ENCODE peak calls at places on chromosomes 3 and 15, in ten cellular contexts. One of them, this sample, is unnamed.

GRCh38 chr3:31743690-31744089 is 211.0 kb downstream of the STT3B start:
- DNase-seq in HCT116: no peak
- DNase-seq in transverse colon: no peak
- DNase-seq in H1: no peak
- DNase-seq in HepG2: no peak
- DNase-seq in sigmoid colon: no peak
- DNase-seq in stomach: no peak
- DNase-seq in GM12878: no peak
- DNase-seq in suprapubic skin: no peak
- DNase-seq in Panc1: no peak
- DNase-seq in this sample: no peak

GRCh38 chr15:35281515-35281914 is 196.4 kb upstream of the NANOGP8 start:
- DNase-seq in HCT116: peak; percentile 35
- DNase-seq in transverse colon: no peak
- DNase-seq in H1: no peak
- DNase-seq in HepG2: no peak
- DNase-seq in sigmoid colon: no peak
- DNase-seq in stomach: no peak
- DNase-seq in GM12878: no peak
- DNase-seq in suprapubic skin: no peak
- DNase-seq in Panc1: no peak
- DNase-seq in this sample: no peak

GRCh38 chr3:54822206-54822605 is 105.7 kb downstream of the LRTM1 start:
- DNase-seq in HCT116: no peak
- DNase-seq in transverse colon: peak; percentile 25
- DNase-seq in H1: no peak
- DNase-seq in HepG2: no peak
- DNase-seq in sigmoid colon: no peak
- DNase-seq in stomach: no peak
- DNase-seq in GM12878: no peak
- DNase-seq in suprapubic skin: no peak
- DNase-seq in Panc1: no peak
- DNase-seq in this sample: no peak

GRCh38 chr3:73510298-73510697 is 114.4 kb downstream of the PDZRN3 start:
- DNase-seq in HCT116: no peak
- DNase-seq in transverse colon: no peak
- DNase-seq in H1: no peak
- DNase-seq in HepG2: no peak
- DNase-seq in sigmoid colon: no peak
- DNase-seq in stomach: no peak
- DNase-seq in GM12878: no peak
- DNase-seq in suprapubic skin: no peak
- DNase-seq in Panc1: no peak
- DNase-seq in this sample: no peak

GRCh38 chr3:37456270-37456708 is 281.9 kb upstream of the LRRFIP2 start:
- DNase-seq in HCT116: no peak
- DNase-seq in transverse colon: peak; percentile 77
- DNase-seq in H1: no peak
- DNase-seq in HepG2: no peak
- DNase-seq in sigmoid colon: peak; percentile 93
- DNase-seq in stomach: peak; percentile 52
- DNase-seq in GM12878: no peak
- DNase-seq in suprapubic skin: peak; percentile 84
- DNase-seq in Panc1: no peak
- DNase-seq in this sample: no peak

GRCh38 chr3:157204431-157204830 is 44.5 kb upstream of the CCNL1 start:
- DNase-seq in HCT116: no peak
- DNase-seq in transverse colon: no peak
- DNase-seq in H1: no peak
- DNase-seq in HepG2: no peak
- DNase-seq in sigmoid colon: no peak
- DNase-seq in stomach: no peak
- DNase-seq in GM12878: no peak
- DNase-seq in suprapubic skin: no peak
- DNase-seq in Panc1: peak; percentile 22
- DNase-seq in this sample: no peak

GRCh38 chr15:40776537-40777141 is 6.9 kb downstream of the C15orf62 start:
- DNase-seq in HCT116: no peak
- DNase-seq in transverse colon: no peak
- DNase-seq in H1: no peak
- DNase-seq in HepG2: no peak
- DNase-seq in sigmoid colon: no peak
- DNase-seq in stomach: peak; percentile 89
- DNase-seq in GM12878: no peak
- DNase-seq in suprapubic skin: no peak
- DNase-seq in Panc1: no peak
- DNase-seq in this sample: no peak

GRCh38 chr3:53763353-53763752 is 82.9 kb downstream of the CHDH start:
- DNase-seq in HCT116: no peak
- DNase-seq in transverse colon: no peak
- DNase-seq in H1: no peak
- DNase-seq in HepG2: no peak
- DNase-seq in sigmoid colon: no peak
- DNase-seq in stomach: no peak
- DNase-seq in GM12878: no peak
- DNase-seq in suprapubic skin: no peak
- DNase-seq in Panc1: no peak
- DNase-seq in this sample: no peak

GRCh38 chr3:141368062-141368924 is at the start of gene ZBTB38:
- DNase-seq in HCT116: peak; percentile 95
- DNase-seq in transverse colon: peak; percentile 93
- DNase-seq in H1: peak; percentile 73
- DNase-seq in HepG2: peak; percentile 97
- DNase-seq in sigmoid colon: peak; percentile 95
- DNase-seq in stomach: peak; percentile 93
- DNase-seq in GM12878: no peak
- DNase-seq in suprapubic skin: peak; percentile 95
- DNase-seq in Panc1: no peak
- DNase-seq in this sample: no peak

GRCh38 chr15:89051875-89052274 is 36.4 kb upstream of the ABHD2 start:
- DNase-seq in HCT116: no peak
- DNase-seq in transverse colon: no peak
- DNase-seq in H1: no peak
- DNase-seq in HepG2: peak; percentile 12
- DNase-seq in sigmoid colon: no peak
- DNase-seq in stomach: no peak
- DNase-seq in GM12878: no peak
- DNase-seq in suprapubic skin: no peak
- DNase-seq in Panc1: no peak
- DNase-seq in this sample: no peak

DNA sequence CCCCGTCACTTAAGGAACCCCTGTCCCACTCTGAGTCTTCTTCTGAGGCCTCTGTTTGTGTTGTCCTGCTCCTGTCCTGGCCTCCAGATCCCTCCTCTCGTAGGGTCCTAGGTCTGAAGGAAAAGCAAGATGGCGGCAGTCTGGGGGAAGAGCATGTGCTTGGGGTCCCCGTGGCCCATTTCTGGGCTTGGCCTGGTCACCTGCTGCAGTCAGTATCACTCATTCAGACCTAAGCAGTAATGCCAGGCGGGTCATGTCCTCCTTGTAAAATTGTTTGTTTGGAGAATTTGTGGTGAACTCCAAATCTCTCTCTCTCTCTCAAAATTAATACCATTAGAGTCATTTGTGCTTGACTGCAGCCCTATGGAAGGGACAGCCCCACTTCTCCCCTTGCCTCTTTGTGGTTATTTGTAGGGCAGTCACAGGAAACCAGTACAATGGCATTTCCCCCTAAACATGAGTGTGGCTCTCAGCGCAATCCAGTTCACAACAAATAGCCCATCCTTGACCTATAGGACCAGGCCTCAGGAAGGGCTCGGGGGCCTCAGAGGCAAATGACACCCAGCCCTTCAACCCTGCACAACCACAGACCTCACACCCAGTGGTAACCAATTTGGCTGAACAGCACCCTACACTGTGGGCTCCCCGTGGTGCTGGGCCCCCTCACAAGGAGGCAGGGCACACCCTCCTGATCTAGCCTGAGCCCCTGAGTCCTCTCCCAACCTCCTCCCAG is 173.5 kb downstream of the OR4M2 start:
- DNase-seq in HCT116: no peak
- DNase-seq in transverse colon: no peak
- DNase-seq in H1: no peak
- DNase-seq in HepG2: no peak
- DNase-seq in sigmoid colon: no peak
- DNase-seq in stomach: no peak
- DNase-seq in GM12878: peak; percentile 9
- DNase-seq in suprapubic skin: no peak
- DNase-seq in Panc1: no peak
- DNase-seq in this sample: no peak
- H3K9me3 ChIP-seq in HCT116: peaks cover 20% of the 10 kb centered on the region
- H3K9me3 ChIP-seq in transverse colon: no peaks in the 10 kb centered on the region
- H3K9me3 ChIP-seq in H1: peaks cover 93% of the 10 kb centered on the region
- H3K9me3 ChIP-seq in HepG2: no peaks in the 10 kb centered on the region
- H3K9me3 ChIP-seq in sigmoid colon: no peaks in the 10 kb centered on the region
- H3K9me3 ChIP-seq in stomach: peaks cover 5% of the 10 kb centered on the region
- H3K9me3 ChIP-seq in GM12878: no peaks in the 10 kb centered on the region
- H3K9me3 ChIP-seq in suprapubic skin: peaks cover 7% of the 10 kb centered on the region
- H3K9me3 ChIP-seq in Panc1: no peaks in the 10 kb centered on the region
- H3K9me3 ChIP-seq in this sample: peaks cover 5% of the 10 kb centered on the region

GRCh38 chr15:62745621-62746180 is 296.8 kb upstream of the TPM1 start:
- DNase-seq in HCT116: no peak
- DNase-seq in transverse colon: no peak
- DNase-seq in H1: no peak
- DNase-seq in HepG2: no peak
- DNase-seq in sigmoid colon: no peak
- DNase-seq in stomach: no peak
- DNase-seq in GM12878: no peak
- DNase-seq in suprapubic skin: no peak
- DNase-seq in Panc1: no peak
- DNase-seq in this sample: no peak

GRCh38 chr15:62741106-62741505 is 301.4 kb upstream of the TPM1 start:
- DNase-seq in HCT116: no peak
- DNase-seq in transverse colon: no peak
- DNase-seq in H1: no peak
- DNase-seq in HepG2: no peak
- DNase-seq in sigmoid colon: no peak
- DNase-seq in stomach: no peak
- DNase-seq in GM12878: no peak
- DNase-seq in suprapubic skin: no peak
- DNase-seq in Panc1: no peak
- DNase-seq in this sample: no peak

GRCh38 chr15:62739507-62739906 is 303.0 kb upstream of the TPM1 start:
- DNase-seq in HCT116: no peak
- DNase-seq in transverse colon: no peak
- DNase-seq in H1: no peak
- DNase-seq in HepG2: no peak
- DNase-seq in sigmoid colon: no peak
- DNase-seq in stomach: no peak
- DNase-seq in GM12878: no peak
- DNase-seq in suprapubic skin: no peak
- DNase-seq in Panc1: no peak
- DNase-seq in this sample: no peak

GRCh38 chr15:62740141-62741004 is 302.2 kb upstream of the TPM1 start:
- DNase-seq in HCT116: no peak
- DNase-seq in transverse colon: no peak
- DNase-seq in H1: no peak
- DNase-seq in HepG2: no peak
- DNase-seq in sigmoid colon: no peak
- DNase-seq in stomach: no peak
- DNase-seq in GM12878: no peak
- DNase-seq in suprapubic skin: no peak
- DNase-seq in Panc1: no peak
- DNase-seq in this sample: no peak

GRCh38 chr15:62742409-62743171 is 300.0 kb upstream of the TPM1 start:
- DNase-seq in HCT116: peak; percentile 42
- DNase-seq in transverse colon: peak; percentile 45
- DNase-seq in H1: no peak
- DNase-seq in HepG2: peak; percentile 42
- DNase-seq in sigmoid colon: peak; percentile 92
- DNase-seq in stomach: peak; percentile 53
- DNase-seq in GM12878: no peak
- DNase-seq in suprapubic skin: peak; percentile 91
- DNase-seq in Panc1: peak; percentile 59
- DNase-seq in this sample: no peak
- TF ChIP-seq POLR2AphosphoS5 in HCT116: no peak
- TF ChIP-seq POLR2AphosphoS5 in transverse colon: peak; percentile 50
- TF ChIP-seq POLR2AphosphoS5 in H1: no peak
- TF ChIP-seq POLR2AphosphoS5 in HepG2: no peak
- TF ChIP-seq POLR2AphosphoS5 in sigmoid colon: peak; percentile 64
- TF ChIP-seq POLR2AphosphoS5 in stomach: peak; percentile 32
- TF ChIP-seq POLR2AphosphoS5 in GM12878: no peak
- TF ChIP-seq POLR2AphosphoS5 in suprapubic skin: no peak
- TF ChIP-seq POLR2AphosphoS5 in Panc1: no peak
- TF ChIP-seq POLR2AphosphoS5 in this sample: peak; percentile 49

GRCh38 chr15:55282284-55282833 is 7.3 kb downstream of the RAB27A start:
- DNase-seq in HCT116: no peak
- DNase-seq in transverse colon: no peak
- DNase-seq in H1: no peak
- DNase-seq in HepG2: no peak
- DNase-seq in sigmoid colon: no peak
- DNase-seq in stomach: no peak
- DNase-seq in GM12878: no peak
- DNase-seq in suprapubic skin: no peak
- DNase-seq in Panc1: no peak
- DNase-seq in this sample: no peak

GRCh38 chr15:55281517-55282227 is 7.9 kb downstream of the RAB27A start:
- DNase-seq in HCT116: no peak
- DNase-seq in transverse colon: no peak
- DNase-seq in H1: no peak
- DNase-seq in HepG2: no peak
- DNase-seq in sigmoid colon: no peak
- DNase-seq in stomach: no peak
- DNase-seq in GM12878: no peak
- DNase-seq in suprapubic skin: no peak
- DNase-seq in Panc1: no peak
- DNase-seq in this sample: no peak

GRCh38 chr15:55288006-55288717 is 1.5 kb downstream of the RAB27A start:
- DNase-seq in HCT116: no peak
- DNase-seq in transverse colon: no peak
- DNase-seq in H1: no peak
- DNase-seq in HepG2: no peak
- DNase-seq in sigmoid colon: no peak
- DNase-seq in stomach: no peak
- DNase-seq in GM12878: no peak
- DNase-seq in suprapubic skin: no peak
- DNase-seq in Panc1: no peak
- DNase-seq in this sample: peak; percentile 25

GRCh38 chr15:55283295-55284147 is 6.1 kb downstream of the RAB27A start:
- DNase-seq in HCT116: no peak
- DNase-seq in transverse colon: no peak
- DNase-seq in H1: no peak
- DNase-seq in HepG2: no peak
- DNase-seq in sigmoid colon: no peak
- DNase-seq in stomach: peak; percentile 69
- DNase-seq in GM12878: no peak
- DNase-seq in suprapubic skin: no peak
- DNase-seq in Panc1: no peak
- DNase-seq in this sample: no peak

GRCh38 chr15:55284461-55284860 is 5.2 kb downstream of the RAB27A start:
- DNase-seq in HCT116: no peak
- DNase-seq in transverse colon: no peak
- DNase-seq in H1: no peak
- DNase-seq in HepG2: no peak
- DNase-seq in sigmoid colon: no peak
- DNase-seq in stomach: no peak
- DNase-seq in GM12878: no peak
- DNase-seq in suprapubic skin: no peak
- DNase-seq in Panc1: no peak
- DNase-seq in this sample: no peak
- H3K27me3 ChIP-seq in HCT116: no peaks in the 10 kb centered on the region
- H3K27me3 ChIP-seq in transverse colon: no peaks in the 10 kb centered on the region
- H3K27me3 ChIP-seq in H1: peaks cover 4% of the 10 kb centered on the region
- H3K27me3 ChIP-seq in HepG2: no peaks in the 10 kb centered on the region
- H3K27me3 ChIP-seq in sigmoid colon: no peaks in the 10 kb centered on the region
- H3K27me3 ChIP-seq in stomach: no peaks in the 10 kb centered on the region
- H3K27me3 ChIP-seq in GM12878: no peaks in the 10 kb centered on the region
- H3K27me3 ChIP-seq in suprapubic skin: no peaks in the 10 kb centered on the region
- H3K27me3 ChIP-seq in Panc1: no peaks in the 10 kb centered on the region
- H3K27me3 ChIP-seq in this sample: no peaks in the 10 kb centered on the region

GRCh38 chr3:42914771-42915515 is 9.0 kb downstream of the ZNF662 start:
- DNase-seq in HCT116: no peak
- DNase-seq in transverse colon: no peak
- DNase-seq in H1: no peak
- DNase-seq in HepG2: peak; percentile 92
- DNase-seq in sigmoid colon: no peak
- DNase-seq in stomach: no peak
- DNase-seq in GM12878: no peak
- DNase-seq in suprapubic skin: no peak
- DNase-seq in Panc1: no peak
- DNase-seq in this sample: no peak
- H3K9me3 ChIP-seq in HCT116: peaks cover 7% of the 10 kb centered on the region
- H3K9me3 ChIP-seq in transverse colon: peaks cover 53% of the 10 kb centered on the region
- H3K9me3 ChIP-seq in H1: peaks cover 57% of the 10 kb centered on the region
- H3K9me3 ChIP-seq in HepG2: no peaks in the 10 kb centered on the region
- H3K9me3 ChIP-seq in sigmoid colon: peaks cover 50% of the 10 kb centered on the region
- H3K9me3 ChIP-seq in stomach: peaks cover 89% of the 10 kb centered on the region
- H3K9me3 ChIP-seq in GM12878: peaks cover 4% of the 10 kb centered on the region
- H3K9me3 ChIP-seq in suprapubic skin: peaks cover 33% of the 10 kb centered on the region
- H3K9me3 ChIP-seq in Panc1: peaks cover 9% of the 10 kb centered on the region
- H3K9me3 ChIP-seq in this sample: peaks cover 46% of the 10 kb centered on the region